ENCODE peak calls at places on chromosomes 3 and 15, in five cellular contexts. X, P, W, U and D are unnamed samples.

GRCh38 chr15:43187544-43188155 is 2.4 kb downstream of the CCNDBP1 start:
- DNase-seq in U (no peak), X (no peak), P (peak), W (no peak), D (no peak)

GRCh38 chr3:124261301-124261700 is 269.4 kb upstream of the ROPN1 start:
- DNase-seq in U (no peak), W (no peak), P (no peak), X (no peak), D (no peak)

GRCh38 chr3:115885621-115886020 is 262.3 kb downstream of the GAP43 start:
- DNase-seq in P (no peak), W (no peak), X (no peak), U (no peak), D (no peak)

GRCh38 chr3:53725308-53725995 is 120.8 kb downstream of the CHDH start:
- DNase-seq in W (no peak), U (no peak), P (no peak), X (no peak), D (no peak)

GRCh38 chr3:193452338-193452737 is 73.8 kb upstream of the ATP13A5 start:
- DNase-seq in W (no peak), X (no peak), U (no peak), P (no peak), D (no peak)

GRCh38 chr3:21641959-21642358 is 109.1 kb downstream of the ZNF385D start:
- DNase-seq in P (no peak), W (no peak), U (no peak), X (no peak), D (no peak)

GRCh38 chr3:134885877-134886621 is 91.0 kb downstream of the EPHB1 start:
- DNase-seq in U (no peak), X (no peak), W (no peak), P (peak), D (no peak)

GRCh38 chr3:46663611-46664135 is 29.8 kb downstream of the ALS2CL start:
- DNase-seq in W (no peak), P (no peak), X (no peak), U (no peak), D (no peak)

GRCh38 chr3:61601831-61602230 is 40.5 kb downstream of the PTPRG start:
- DNase-seq in X (no peak), U (no peak), W (no peak), P (peak), D (no peak)

GRCh38 chr15:72176743-72177142 is 20.8 kb downstream of the GRAMD2A start:
- DNase-seq in X (no peak), W (no peak), U (no peak), P (no peak), D (no peak)

GRCh38 chr3:162492446-162493081 is 996.0 kb downstream of the OTOL1 start:
- DNase-seq in U (no peak), X (no peak), W (no peak), P (peak), D (no peak)

GRCh38 chr3:89740881-89741177 is 633.4 kb downstream of the EPHA3 start:
- DNase-seq in W (no peak), X (no peak), U (no peak), P (peak), D (no peak)

GRCh38 chr15:44219073-44219472 is 24.0 kb upstream of the FRMD5 start:
- DNase-seq in X (no peak), U (no peak), W (no peak), P (no peak), D (no peak)